ENCODE peak calls at places on chromosomes 6 and 20, in seven cellular contexts. H is SJSA1, L is right cardiac atrium, U is upper lobe of right lung, V is neural progenitor cell, S is fibroblast of lung, O is OCI-LY7. Z is an unnamed sample.

GRCh38 chr6:25027221-25027916 is 91.6 kb upstream of the RIPOR2 start:
- DNase-seq in H (no peak), L (no peak), U (peak; percentile 75), V (no peak), S (no peak), O (no peak), Z (no peak)

GRCh38 chr6:2097464-2097863 is 147.9 kb downstream of the GMDS start:
- DNase-seq in H (no peak), L (no peak), U (no peak), V (no peak), S (no peak), O (no peak), Z (no peak)

GRCh38 chr6:127879685-127880084 is 21.2 kb downstream of the THEMIS start:
- DNase-seq in H (no peak), L (peak; percentile 51), U (no peak), V (peak; percentile 78), S (peak; percentile 26), O (no peak), Z (peak; percentile 10)

GRCh38 chr20:12975833-12976608 is 32.8 kb upstream of the SPTLC3 start:
- DNase-seq in H (no peak), L (no peak), U (no peak), V (no peak), S (no peak), O (no peak), Z (no peak)

GRCh38 chr6:168541307-168541706 is 100.3 kb downstream of the SMOC2 start:
- DNase-seq in H (no peak), L (no peak), U (no peak), V (no peak), S (no peak), O (no peak), Z (no peak)

GRCh38 chr6:98836025-98836961 is 1.9 kb downstream of the POU3F2 start:
- DNase-seq in H (peak; percentile 33), L (no peak), U (no peak), V (peak; percentile 76), S (no peak), O (no peak), Z (no peak)

GRCh38 chr6:14021449-14021848 is 96.1 kb upstream of the CD83 start:
- DNase-seq in H (no peak), L (no peak), U (no peak), V (no peak), S (no peak), O (no peak), Z (no peak)

GRCh38 chr6:105174512-105174911 is 5.3 kb downstream of the POPDC3 start:
- DNase-seq in H (peak; percentile 84), L (no peak), U (no peak), V (no peak), S (peak; percentile 39), O (no peak), Z (no peak)

GRCh38 chr20:19695081-19695480 is 63.0 kb upstream of the RIN2 start:
- DNase-seq in H (no peak), L (no peak), U (no peak), V (no peak), S (no peak), O (no peak), Z (no peak)

GRCh38 chr6:55594442-55594841 is 15.4 kb upstream of the HMGCLL1 start:
- DNase-seq in H (no peak), L (no peak), U (no peak), V (no peak), S (no peak), O (no peak), Z (no peak)

GRCh38 chr6:168013250-168013915 is 15.9 kb downstream of the KIF25 start:
- DNase-seq in H (no peak), L (no peak), U (no peak), V (no peak), S (no peak), O (no peak), Z (no peak)

GRCh38 chr6:96227135-96227534 is 211.4 kb downstream of the FUT9 start:
- DNase-seq in H (no peak), L (no peak), U (no peak), V (no peak), S (no peak), O (no peak), Z (no peak)

GRCh38 chr20:5719861-5720401 is 30.3 kb upstream of the SHLD1 start:
- DNase-seq in H (no peak), L (peak; percentile 37), U (no peak), V (no peak), S (no peak), O (no peak), Z (no peak)

GRCh38 chr6:165732696-165733486 is 69.8 kb upstream of the PDE10A start:
- DNase-seq in H (no peak), L (no peak), U (no peak), V (no peak), S (no peak), O (no peak), Z (no peak)

GRCh38 chr20:38857703-38858102 is 52.2 kb downstream of the PPP1R16B start:
- DNase-seq in H (no peak), L (no peak), U (no peak), V (no peak), S (no peak), O (no peak), Z (no peak)

GRCh38 chr6:43772571-43773049 is 2.6 kb downstream of the VEGFA start:
- DNase-seq in H (no peak), L (no peak), U (no peak), V (peak; percentile 80), S (peak; percentile 46), O (peak; percentile 31), Z (peak; percentile 47)

GRCh38 chr6:160038479-160038878 is 69.6 kb downstream of the IGF2R start:
- DNase-seq in H (no peak), L (no peak), U (no peak), V (no peak), S (no peak), O (no peak), Z (no peak)

GRCh38 chr20:20832715-20833114 is 120.3 kb upstream of the RALGAPA2 start:
- DNase-seq in H (no peak), L (no peak), U (no peak), V (no peak), S (no peak), O (no peak), Z (no peak)

GRCh38 chr20:40958598-40958997 is 70.0 kb upstream of the TOP1 start:
- DNase-seq in H (no peak), L (no peak), U (no peak), V (no peak), S (no peak), O (no peak), Z (no peak)

GRCh38 chr6:124487778-124488431 is 474.3 kb upstream of the RNF217 start:
- DNase-seq in H (peak; percentile 68), L (no peak), U (no peak), V (no peak), S (peak; percentile 57), O (no peak), Z (no peak)

GRCh38 chr6:54481096-54481495 is 172.9 kb downstream of the TINAG start:
- DNase-seq in H (no peak), L (peak; percentile 8), U (no peak), V (no peak), S (no peak), O (no peak), Z (no peak)

GRCh38 chr6:38116248-38116647 is 296.7 kb downstream of the ZFAND3 start:
- DNase-seq in H (no peak), L (no peak), U (no peak), V (no peak), S (no peak), O (no peak), Z (no peak)

GRCh38 chr6:160391419-160392116 is 43.4 kb downstream of the SLC22A3 start:
- DNase-seq in H (no peak), L (no peak), U (no peak), V (no peak), S (peak; percentile 80), O (no peak), Z (no peak)

GRCh38 chr20:58407966-58408557 is 19.0 kb downstream of the VAPB start:
- DNase-seq in H (no peak), L (no peak), U (no peak), V (no peak), S (no peak), O (peak; percentile 33), Z (no peak)

GRCh38 chr6:151494235-151494950 is 576 bp downstream of the CCDC170 start:
- DNase-seq in H (peak; percentile 64), L (peak; percentile 90), U (peak; percentile 73), V (peak; percentile 61), S (peak; percentile 41), O (peak; percentile 8), Z (peak; percentile 78)

GRCh38 chr6:1619666-1620503 is 10.2 kb downstream of the FOXC1 start:
- DNase-seq in H (no peak), L (peak; percentile 78), U (peak; percentile 72), V (peak; percentile 77), S (no peak), O (no peak), Z (no peak)

GRCh38 chr6:132392792-132393191 is 8.5 kb downstream of the MOXD1 start:
- DNase-seq in H (no peak), L (no peak), U (no peak), V (no peak), S (no peak), O (peak; percentile 43), Z (no peak)

GRCh38 chr20:52280407-52280806 is 88.8 kb upstream of the ZFP64 start:
- DNase-seq in H (no peak), L (no peak), U (no peak), V (no peak), S (no peak), O (no peak), Z (no peak)

GRCh38 chr6:71855406-71855805 is 30.9 kb upstream of the RIMS1 start:
- DNase-seq in H (no peak), L (no peak), U (no peak), V (no peak), S (no peak), O (peak; percentile 1), Z (no peak)

GRCh38 chr20:56157530-56158203 is 90.9 kb upstream of the MC3R start:
- DNase-seq in H (no peak), L (no peak), U (no peak), V (no peak), S (no peak), O (no peak), Z (no peak)
- H3K9me3 ChIP-seq in H (no peaks in the 10 kb centered on the region), L (no peaks in the 10 kb centered on the region), U (no peaks in the 10 kb centered on the region), V (no peaks in the 10 kb centered on the region), S (no peaks in the 10 kb centered on the region), O (no peaks in the 10 kb centered on the region), Z (no peaks in the 10 kb centered on the region)

DNA sequence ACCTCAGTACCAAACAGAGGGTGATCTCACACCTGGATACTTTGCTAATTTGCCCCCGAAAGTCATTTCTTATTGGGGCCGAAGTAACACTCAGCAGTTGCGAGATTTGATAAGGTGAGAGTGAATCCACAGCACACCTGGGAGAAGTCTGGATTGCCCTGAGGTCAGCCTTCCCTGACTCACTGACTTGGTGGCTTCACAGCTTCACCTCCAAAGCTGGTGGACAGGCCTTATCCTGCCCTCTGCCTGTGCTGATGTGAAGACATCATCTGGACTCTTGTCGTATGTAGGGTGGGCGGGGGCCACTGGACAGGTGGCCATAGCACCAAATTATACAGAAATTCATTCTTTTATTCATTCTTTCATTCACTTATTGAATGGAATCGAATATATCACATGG is 101.8 kb upstream of the ARMC2 start:
- DNase-seq in H (no peak), L (no peak), U (no peak), V (no peak), S (no peak), O (no peak), Z (no peak)
- H3K4me1 ChIP-seq in H (peaks cover 10% of the 10 kb centered on the region), L (peaks cover 2% of the 10 kb centered on the region), U (peaks cover 6% of the 10 kb centered on the region), V (no peaks in the 10 kb centered on the region), S (no peaks in the 10 kb centered on the region), O (no peaks in the 10 kb centered on the region), Z (peaks cover 8% of the 10 kb centered on the region)

GRCh38 chr20:31485450-31486339 is 10.6 kb downstream of the REM1 start:
- DNase-seq in H (no peak), L (peak; percentile 91), U (peak; percentile 69), V (no peak), S (peak; percentile 36), O (no peak), Z (peak; percentile 84)
- H3K9me3 ChIP-seq in H (no peaks in the 10 kb centered on the region), L (no peaks in the 10 kb centered on the region), U (no peaks in the 10 kb centered on the region), V (peaks cover 16% of the 10 kb centered on the region), S (no peaks in the 10 kb centered on the region), O (no peaks in the 10 kb centered on the region), Z (no peaks in the 10 kb centered on the region)

GRCh38 chr6:74070091-74070490 is 374.1 kb downstream of the CD109 start:
- DNase-seq in H (no peak), L (no peak), U (no peak), V (no peak), S (no peak), O (no peak), Z (no peak)
- H3K4me1 ChIP-seq in H (peaks cover 6% of the 10 kb centered on the region), L (peaks cover 5% of the 10 kb centered on the region), U (no peaks in the 10 kb centered on the region), V (no peaks in the 10 kb centered on the region), S (peaks cover 5% of the 10 kb centered on the region), O (no peaks in the 10 kb centered on the region), Z (no peaks in the 10 kb centered on the region)

Z was measured in ovary.